ENCODE peak calls at places on chromosomes 16 and 17, in eight cellular contexts. G is fibroblast of the aortic adventitia; C is lung; B is small intestine; I is T-helper 1 cell; J is psoas muscle; K is NCI-H1436 treated with DMSO at 0.1 percent for 48 hours; S is stimulated activated CD8-positive, alpha-beta memory T cell treated with anti-CD3 and anti-CD28 coated beads, Interleukin-7, amount 100 ng/mL, for 48 hours. X is an unnamed sample.

GRCh38 chr17:45110676-45111611 is 21.4 kb downstream of the PLCD3 start:
- DNase-seq in J (peak), S (no peak), B (no peak), K (no peak), I (no peak), G (peak), C (no peak), X (no peak)

GRCh38 chr17:74868908-74869255 is 3.9 kb downstream of the FDXR start:
- DNase-seq in J (no peak), C (no peak), B (no peak), I (no peak), S (no peak), G (no peak), K (no peak), X (no peak)

GRCh38 chr16:1095450-1096163 is 437 bp downstream of the C1QTNF8 start:
- DNase-seq in K (no peak), J (no peak), S (no peak), C (no peak), I (no peak), G (no peak), B (no peak), X (no peak)

GRCh38 chr16:3596101-3596861 is 15.1 kb downstream of the SLX4 start:
- DNase-seq in G (no peak), K (no peak), C (no peak), I (no peak), J (no peak), S (no peak), B (no peak), X (no peak)

GRCh38 chr17:41974031-41974430 is 7.4 kb downstream of the CNP start:
- DNase-seq in J (peak), I (no peak), B (no peak), S (no peak), C (no peak), G (no peak), K (no peak), X (no peak)

GRCh38 chr16:85718682-85719081 is 29.9 kb upstream of the GINS2 start:
- DNase-seq in C (no peak), B (peak), G (no peak), J (no peak), K (no peak), S (no peak), I (no peak), X (no peak)

GRCh38 chr16:2458887-2459646 is 842 bp upstream of the TEDC2 start:
- DNase-seq in S (no peak), G (no peak), C (no peak), K (no peak), J (no peak), B (no peak), I (no peak), X (no peak)

GRCh38 chr16:13923703-13924298 is 3.8 kb downstream of the ERCC4 start:
- DNase-seq in I (no peak), G (peak), K (no peak), S (no peak), J (no peak), B (peak), C (no peak), X (peak)

GRCh38 chr17:3015890-3016289 is 47.5 kb downstream of the OR1D5 start:
- DNase-seq in I (no peak), C (no peak), B (no peak), G (peak), K (no peak), J (peak), S (no peak), X (no peak)

GRCh38 chr17:59154721-59155438 is at the start of gene SKA2:
- DNase-seq in G (no peak), J (peak), S (peak), K (peak), I (no peak), B (no peak), C (peak), X (no peak)

GRCh38 chr17:76477576-76477975 is 10.2 kb downstream of the AANAT start:
- DNase-seq in B (no peak), S (no peak), J (no peak), G (no peak), I (no peak), C (no peak), K (no peak), X (no peak)

GRCh38 chr16:28587386-28587785 is 9.5 kb downstream of the SULT1A2 start:
- DNase-seq in C (no peak), S (no peak), B (no peak), K (no peak), I (no peak), J (no peak), G (no peak), X (no peak)

GRCh38 chr16:80824623-80825364 is 20.4 kb upstream of the CDYL2 start:
- DNase-seq in J (no peak), G (peak), S (no peak), C (no peak), K (no peak), I (no peak), B (peak), X (no peak)

GRCh38 chr16:75251280-75252048 is at the start of gene BCAR1:
- DNase-seq in J (peak), G (peak), K (no peak), S (no peak), I (no peak), B (peak), C (peak), X (peak)

GRCh38 chr16:25109643-25110042 is 1.9 kb upstream of the LCMT1 start:
- DNase-seq in B (peak), J (peak), K (no peak), G (peak), I (no peak), S (no peak), C (peak), X (peak)

GRCh38 chr17:45430738-45431530 is 1.7 kb downstream of the ARHGAP27 start:
- DNase-seq in J (peak), S (no peak), B (peak), C (peak), K (no peak), I (no peak), G (no peak), X (no peak)

GRCh38 chr16:1105888-1106620 is 10.0 kb upstream of the C1QTNF8 start:
- DNase-seq in B (peak), S (peak), C (peak), I (no peak), G (peak), K (no peak), J (peak), X (no peak)

GRCh38 chr16:89506113-89506504 is 2.1 kb upstream of the SPG7 start:
- DNase-seq in J (no peak), C (no peak), K (no peak), I (no peak), S (no peak), G (peak), B (peak), X (no peak)

GRCh38 chr16:2752850-2753522 is 548 bp downstream of the SRRM2 start:
- DNase-seq in J (peak), I (peak), C (no peak), B (peak), S (peak), G (peak), K (no peak), X (peak)

GRCh38 chr17:51119415-51120356 is 982 bp downstream of the SPAG9 start:
- DNase-seq in K (no peak), J (peak), C (peak), G (peak), S (peak), I (peak), B (peak), X (no peak)

GRCh38 chr17:72575542-72576233 is 454.9 kb downstream of the SOX9 start:
- DNase-seq in K (no peak), B (no peak), G (no peak), S (no peak), C (no peak), I (no peak), J (no peak), X (no peak)

GRCh38 chr16:68040506-68041288 is 17.6 kb downstream of the DUS2 start:
- DNase-seq in S (peak), B (peak), C (peak), G (peak), K (no peak), I (peak), J (peak), X (no peak)